ENCODE peak calls at places on chromosomes 7 and 10, in five cellular contexts. Y is fibroblast of villous mesenchyme, R is IMR-90, F is cardiac fibroblast, T is B cell. W is an unnamed sample.

GRCh38 chr10:61897671-61898434 is 3.6 kb upstream of the ARID5B start:
- DNase-seq in Y (peak; percentile 64), R (peak; percentile 38), F (peak; percentile 54), T (peak; percentile 36), W (no peak)

GRCh38 chr7:44325181-44325671 is at the start of gene CAMK2B:
- DNase-seq in Y (no peak), R (no peak), F (no peak), T (no peak), W (no peak)

GRCh38 chr7:92425311-92425947 is 21.9 kb upstream of the GATAD1 start:
- DNase-seq in Y (no peak), R (no peak), F (no peak), T (no peak), W (no peak)

GRCh38 chr10:18685555-18685954 is 26.3 kb downstream of the ARL5B start:
- DNase-seq in Y (no peak), R (no peak), F (no peak), T (no peak), W (no peak)

GRCh38 chr10:20004087-20004523 is 187.9 kb downstream of the PLXDC2 start:
- DNase-seq in Y (peak; percentile 17), R (peak; percentile 45), F (peak; percentile 67), T (no peak), W (no peak)

GRCh38 chr7:5425507-5426225 is 2.0 kb upstream of the TNRC18 start:
- DNase-seq in Y (peak; percentile 90), R (peak; percentile 89), F (peak; percentile 91), T (no peak), W (peak; percentile 39)

GRCh38 chr10:128934492-128934891 is 532.5 kb upstream of the MGMT start:
- DNase-seq in Y (no peak), R (no peak), F (no peak), T (no peak), W (no peak)

GRCh38 chr10:102580230-102580629 is 64.0 kb upstream of the TRIM8 start:
- DNase-seq in Y (peak; percentile 78), R (peak; percentile 93), F (no peak), T (no peak), W (no peak)

GRCh38 chr7:152140067-152140466 is 114.6 kb downstream of the GALNT11 start:
- DNase-seq in Y (no peak), R (no peak), F (no peak), T (no peak), W (no peak)

GRCh38 chr7:54878339-54878738 is 119.3 kb upstream of the SEC61G start:
- DNase-seq in Y (no peak), R (peak; percentile 59), F (peak; percentile 27), T (no peak), W (no peak)

GRCh38 chr10:116948530-116948870 is 56.5 kb downstream of the SHTN1 start:
- DNase-seq in Y (no peak), R (no peak), F (no peak), T (no peak), W (no peak)

GRCh38 chr7:28018020-28018419 is 162.6 kb downstream of the JAZF1 start:
- DNase-seq in Y (no peak), R (no peak), F (no peak), T (no peak), W (no peak)

GRCh38 chr10:95434583-95434982 is 126.6 kb downstream of the SORBS1 start:
- DNase-seq in Y (no peak), R (no peak), F (no peak), T (no peak), W (no peak)

GRCh38 chr7:116784647-116785046 is 77.7 kb upstream of the CAPZA2 start:
- DNase-seq in Y (no peak), R (no peak), F (no peak), T (no peak), W (no peak)

GRCh38 chr7:116785851-116786250 is 76.5 kb upstream of the CAPZA2 start:
- DNase-seq in Y (no peak), R (no peak), F (no peak), T (no peak), W (no peak)

GRCh38 chr7:116787881-116788280 is 74.5 kb upstream of the CAPZA2 start:
- DNase-seq in Y (no peak), R (no peak), F (no peak), T (no peak), W (no peak)

GRCh38 chr7:116788542-116789197 is 73.7 kb upstream of the CAPZA2 start:
- DNase-seq in Y (peak; percentile 58), R (peak; percentile 58), F (no peak), T (no peak), W (no peak)

DNA sequence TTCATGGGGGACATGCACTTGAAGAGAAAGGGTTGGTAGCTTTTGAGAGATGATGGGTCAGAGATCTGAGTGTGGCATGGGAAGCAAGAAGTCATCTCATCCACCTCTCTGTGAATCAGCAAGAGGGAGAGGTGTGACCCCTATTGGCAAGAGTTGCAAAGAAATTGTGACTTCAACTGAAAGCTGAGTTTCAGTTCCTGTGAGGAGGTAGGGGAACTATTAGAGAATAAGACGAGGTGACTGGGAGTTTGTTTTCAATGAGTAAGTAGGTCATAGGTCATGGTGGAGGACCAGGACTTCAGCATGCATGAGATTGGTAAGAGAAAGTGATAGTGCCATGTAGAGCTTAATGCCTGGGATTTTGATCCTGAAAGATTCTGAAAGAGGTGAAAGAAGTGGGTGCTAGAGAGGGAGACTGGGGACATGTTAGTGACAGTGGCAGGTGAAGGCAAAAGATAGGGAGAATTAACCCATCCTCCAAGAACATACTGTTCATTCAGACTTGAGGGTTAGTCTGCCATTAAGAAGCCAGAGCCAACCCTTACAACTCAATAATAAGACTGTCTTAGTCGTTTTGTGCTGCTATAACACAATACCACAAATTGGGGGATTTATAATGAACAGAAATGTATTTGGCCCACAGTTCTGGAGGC is 75.5 kb upstream of the CAPZA2 start:
- DNase-seq in Y (peak; percentile 40), R (peak; percentile 46), F (peak; percentile 71), T (peak; percentile 57), W (no peak)
- TF ChIP-seq CTCF in Y (peak; percentile 53), R (peak; percentile 46), F (peak; percentile 54), T (peak; percentile 60), W (peak; percentile 42)

GRCh38 chr10:30270247-30270646 is 78.8 kb downstream of the MTPAP start:
- DNase-seq in Y (peak; percentile 9), R (peak; percentile 13), F (peak; percentile 18), T (no peak), W (no peak)
- TF ChIP-seq CTCF in Y (peak; percentile 21), R (peak; percentile 36), F (no peak), T (peak; percentile 44), W (no peak)

DNA sequence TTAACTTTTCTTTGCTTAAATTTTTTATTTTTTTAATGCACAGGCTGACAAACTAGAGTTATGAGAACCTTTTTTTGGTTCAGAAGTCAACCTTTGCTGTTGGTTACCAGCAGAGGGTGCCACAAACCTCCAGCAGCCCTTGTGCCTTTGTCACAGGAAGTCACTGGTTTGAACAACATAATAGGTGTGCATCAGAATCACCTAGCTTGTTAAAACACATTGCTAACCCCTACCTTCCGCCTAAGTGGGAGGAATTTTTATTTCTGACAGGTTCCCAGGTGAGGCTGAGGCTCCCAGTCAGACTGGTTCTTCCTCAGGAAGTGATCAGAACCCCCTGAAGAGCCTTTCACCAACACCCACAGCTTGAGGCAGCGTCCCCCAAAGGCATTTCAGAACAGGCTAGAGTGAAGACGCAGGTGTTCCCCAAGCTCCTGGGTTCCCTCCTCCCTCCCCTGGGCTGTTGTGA is 22.6 kb upstream of the VDAC2 start:
- DNase-seq in Y (peak; percentile 77), R (peak; percentile 74), F (peak; percentile 81), T (peak; percentile 69), W (peak; percentile 19)
- TF ChIP-seq CTCF in Y (peak; percentile 82), R (peak; percentile 83), F (peak; percentile 87), T (peak; percentile 79), W (peak; percentile 72)

GRCh38 chr7:13727279-13727678 is 262.2 kb downstream of the ETV1 start:
- DNase-seq in Y (no peak), R (no peak), F (no peak), T (no peak), W (no peak)

GRCh38 chr7:13724631-13725566 is 264.6 kb downstream of the ETV1 start:
- DNase-seq in Y (peak; percentile 27), R (no peak), F (no peak), T (no peak), W (no peak)

GRCh38 chr7:13725591-13725990 is 263.9 kb downstream of the ETV1 start:
- DNase-seq in Y (no peak), R (no peak), F (peak; percentile 22), T (no peak), W (no peak)
- TF ChIP-seq CTCF in Y (peak; percentile 12), R (peak; percentile 5), F (peak; percentile 12), T (no peak), W (peak; percentile 7)

GRCh38 chr10:87505366-87506113 is 847 bp downstream of the MINPP1 start:
- DNase-seq in Y (peak; percentile 62), R (peak; percentile 61), F (peak; percentile 56), T (peak; percentile 66), W (peak; percentile 48)
- TF ChIP-seq CTCF in Y (peak; percentile 59), R (peak; percentile 62), F (peak; percentile 69), T (peak; percentile 58), W (peak; percentile 66)

DNA sequence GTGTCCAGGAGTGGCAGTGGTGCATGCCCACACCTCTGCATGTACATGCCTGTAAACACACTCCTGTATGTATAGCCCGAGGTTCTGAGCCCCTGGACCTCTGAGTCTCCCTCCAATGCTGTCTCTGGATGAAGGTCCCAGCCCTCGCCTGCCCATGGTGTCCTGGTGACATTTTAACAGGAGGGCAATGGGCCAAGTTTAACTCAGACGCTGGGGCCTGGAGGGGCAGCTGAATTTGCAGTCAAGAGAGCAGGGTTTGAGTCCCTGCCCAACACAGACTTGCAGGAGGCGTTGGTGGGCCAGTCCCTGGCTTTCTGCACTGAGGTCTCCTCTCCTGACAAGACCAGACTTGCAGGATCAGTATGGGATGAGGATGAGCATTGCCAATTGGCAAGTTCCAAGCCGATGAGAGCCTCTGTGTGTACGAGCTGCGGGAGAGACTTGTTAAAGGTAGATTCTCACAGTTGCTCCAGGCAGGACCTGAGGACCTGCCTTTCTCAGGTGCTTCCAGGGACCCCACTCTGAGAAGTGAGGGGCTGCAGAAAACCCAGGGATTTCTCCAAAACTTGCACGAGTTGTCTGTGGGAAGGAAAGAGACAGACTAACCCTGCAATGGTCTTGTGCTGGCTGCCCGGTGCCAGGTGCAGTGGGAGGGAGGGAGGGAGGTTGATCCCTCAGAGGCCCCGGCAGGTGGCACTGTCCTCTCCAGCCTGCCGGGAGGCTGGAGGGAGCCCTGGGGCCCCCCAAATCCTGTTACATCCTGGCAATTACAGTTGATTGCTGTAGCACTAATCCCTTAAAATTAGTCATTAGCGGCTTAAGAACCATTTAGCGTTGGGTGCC is 142.0 kb downstream of the ELFN1 start:
- DNase-seq in Y (no peak), R (no peak), F (no peak), T (peak; percentile 72), W (no peak)
- TF ChIP-seq CTCF in Y (no peak), R (peak; percentile 21), F (no peak), T (no peak), W (peak; percentile 58)

DNA sequence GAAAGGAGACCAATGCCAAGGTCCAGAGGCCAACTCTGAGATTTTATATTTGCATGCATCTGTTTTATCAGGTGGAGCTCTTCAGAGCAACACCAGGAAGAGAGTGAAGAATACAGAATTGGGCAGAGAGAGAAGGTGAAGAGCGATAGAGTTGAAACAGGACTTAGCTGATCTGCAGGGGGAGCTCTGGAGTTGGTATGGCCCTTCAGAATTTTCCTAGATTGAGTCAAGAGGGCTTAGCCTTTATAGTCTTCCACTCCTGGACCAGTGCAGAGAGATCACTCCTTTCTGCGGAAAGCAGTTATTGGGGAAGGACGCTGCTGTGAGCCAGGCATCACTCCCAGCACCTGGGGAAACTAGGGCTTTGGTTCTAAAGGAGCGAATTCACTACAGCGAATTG is 105.0 kb upstream of the DGKB start:
- DNase-seq in Y (no peak), R (no peak), F (peak; percentile 38), T (no peak), W (no peak)
- TF ChIP-seq CTCF in Y (peak; percentile 39), R (peak; percentile 7), F (peak; percentile 39), T (no peak), W (peak; percentile 39)

GRCh38 chr7:69067397-69067796 is 530.9 kb upstream of the AUTS2 start:
- DNase-seq in Y (no peak), R (no peak), F (no peak), T (no peak), W (no peak)
- TF ChIP-seq CTCF in Y (no peak), R (no peak), F (no peak), T (no peak), W (peak; percentile 65)

GRCh38 chr7:160958-161725 is 31.2 kb upstream of the FAM20C start:
- DNase-seq in Y (no peak), R (no peak), F (no peak), T (no peak), W (no peak)
- TF ChIP-seq CTCF in Y (no peak), R (no peak), F (no peak), T (no peak), W (no peak)

W was measured in progenitor cell of endocrine pancreas.